ENCODE peak calls at places on chromosome 12, in five cellular contexts. F, S, I, E and D are unnamed samples.

GRCh38 chr12:126055521-126055920 is 990.3 kb downstream of the AACS start:
- DNase-seq in F (peak), S (peak), I (no peak), E (peak), D (no peak)

GRCh38 chr12:3165311-3165931 is 88.2 kb downstream of the TSPAN9 start:
- DNase-seq in F (no peak), S (no peak), I (no peak), E (no peak), D (no peak)

GRCh38 chr12:4496145-4496838 is 42.4 kb upstream of the RAD51AP1 start:
- DNase-seq in F (no peak), S (no peak), I (no peak), E (no peak), D (no peak)

GRCh38 chr12:118120579-118121363 is 15.2 kb upstream of the PEBP1 start:
- DNase-seq in F (peak), S (peak), I (peak), E (peak), D (peak)

GRCh38 chr12:5022465-5023061 is 21.1 kb upstream of the KCNA5 start:
- DNase-seq in F (no peak), S (peak), I (no peak), E (peak), D (peak)

GRCh38 chr12:6620137-6620884 is 13.1 kb upstream of the CHD4 start:
- DNase-seq in F (no peak), S (peak), I (no peak), E (no peak), D (peak)

GRCh38 chr12:16350682-16351081 is 3.2 kb downstream of the MGST1 start:
- DNase-seq in F (peak), S (peak), I (no peak), E (peak), D (no peak)

GRCh38 chr12:25566550-25566949 is 13.5 kb upstream of the LMNTD1 start:
- DNase-seq in F (no peak), S (no peak), I (no peak), E (no peak), D (no peak)

GRCh38 chr12:50072198-50072907 is 12.8 kb upstream of the SMARCD1 start:
- DNase-seq in F (no peak), S (no peak), I (no peak), E (no peak), D (no peak)

GRCh38 chr12:64452559-64453329 is 824 bp downstream of the TBK1 start:
- DNase-seq in F (peak), S (peak), I (no peak), E (peak), D (peak)

GRCh38 chr12:12704593-12705230 is 8.7 kb upstream of the GPR19 start:
- DNase-seq in F (peak), S (peak), I (peak), E (peak), D (peak)

GRCh38 chr12:14138495-14138894 is 157.1 kb upstream of the GRIN2B start:
- DNase-seq in F (no peak), S (no peak), I (no peak), E (no peak), D (peak)

GRCh38 chr12:85632390-85632789 is 203.8 kb downstream of the RASSF9 start:
- DNase-seq in F (no peak), S (peak), I (no peak), E (peak), D (no peak)

GRCh38 chr12:105928436-105928835 is 210.3 kb downstream of the NUAK1 start:
- DNase-seq in F (no peak), S (no peak), I (no peak), E (no peak), D (no peak)

GRCh38 chr12:65430571-65431306 is 152.3 kb downstream of the MSRB3 start:
- DNase-seq in F (no peak), S (peak), I (no peak), E (peak), D (no peak)

GRCh38 chr12:75481774-75482173 is 1.2 kb downstream of the GLIPR1 start:
- DNase-seq in F (no peak), S (peak), I (no peak), E (peak), D (no peak)

GRCh38 chr12:7832059-7832696 is 40.5 kb downstream of the SLC2A14 start:
- DNase-seq in F (peak), S (peak), I (peak), E (peak), D (peak)

GRCh38 chr12:75784591-75784990 is 247.0 kb downstream of the PHLDA1 start:
- DNase-seq in F (no peak), S (no peak), I (no peak), E (peak), D (no peak)

GRCh38 chr12:81000831-81001230 is 63.1 kb upstream of the LIN7A start:
- DNase-seq in F (no peak), S (no peak), I (no peak), E (no peak), D (no peak)

GRCh38 chr12:1576410-1577240 is 17.8 kb downstream of the FBXL14 start:
- DNase-seq in F (peak), S (peak), I (no peak), E (peak), D (no peak)

GRCh38 chr12:127393896-127394295 is 873.1 kb upstream of the TMEM132C start:
- DNase-seq in F (peak), S (peak), I (no peak), E (peak), D (no peak)

GRCh38 chr12:7859552-7859951 is 13.2 kb downstream of the SLC2A14 start:
- DNase-seq in F (peak), S (peak), I (no peak), E (peak), D (no peak)

GRCh38 chr12:113246478-113247122 is 25.3 kb downstream of the TPCN1 start:
- DNase-seq in F (no peak), S (no peak), I (no peak), E (no peak), D (peak)

GRCh38 chr12:101566318-101566717 is 28.5 kb upstream of the MYBPC1 start:
- DNase-seq in F (no peak), S (no peak), I (peak), E (peak), D (peak)

GRCh38 chr12:30823140-30823669 is 68.5 kb upstream of the CAPRIN2 start:
- DNase-seq in F (no peak), S (peak), I (no peak), E (no peak), D (peak)

GRCh38 chr12:53462935-53463334 is 11.0 kb downstream of the PCBP2 start:
- DNase-seq in F (no peak), S (no peak), I (no peak), E (no peak), D (no peak)

GRCh38 chr12:118361889-118362288 is 10.8 kb downstream of the TAOK3 start:
- DNase-seq in F (no peak), S (peak), I (no peak), E (no peak), D (no peak)

GRCh38 chr12:6226701-6227096 is 26.5 kb downstream of the CD9 start:
- DNase-seq in F (no peak), S (no peak), I (no peak), E (no peak), D (no peak)

GRCh38 chr12:71107976-71108749 is 49.6 kb downstream of the TSPAN8 start:
- DNase-seq in F (no peak), S (no peak), I (no peak), E (no peak), D (no peak)

GRCh38 chr12:122858171-122858570 is 22.9 kb downstream of the HIP1R start:
- DNase-seq in F (no peak), S (no peak), I (no peak), E (no peak), D (peak)

GRCh38 chr12:33690562-33690961 is 250.9 kb upstream of the SYT10 start:
- DNase-seq in F (no peak), S (no peak), I (no peak), E (no peak), D (no peak)

GRCh38 chr12:122523846-122524718 is 2.7 kb downstream of the RSRC2 start:
- DNase-seq in F (no peak), S (peak), I (no peak), E (no peak), D (no peak)

GRCh38 chr12:115375188-115375991 is 691.4 kb upstream of the TBX3 start:
- DNase-seq in F (peak), S (peak), I (no peak), E (peak), D (no peak)

GRCh38 chr12:102023343-102023930 is 38.4 kb downstream of the WASHC3 start:
- DNase-seq in F (no peak), S (peak), I (no peak), E (peak), D (no peak)

GRCh38 chr12:12190087-12190809 is 76.6 kb downstream of the LRP6 start:
- DNase-seq in F (no peak), S (peak), I (no peak), E (peak), D (no peak)

GRCh38 chr12:20376984-20377383 is 8.6 kb downstream of the PDE3A start:
- DNase-seq in F (no peak), S (peak), I (no peak), E (no peak), D (no peak)

GRCh38 chr12:93135286-93136239 is 206.5 kb upstream of the EEA1 start:
- DNase-seq in F (peak), S (peak), I (no peak), E (peak), D (no peak)